ENCODE peak calls at places on chromosomes 11 and 22, in seven cellular contexts. B is mammary epithelial cell, D is GM23248, K is IMR-90, Y is neural progenitor cell, L is mesendoderm, R is endothelial cell of umbilical vein. F is an unnamed sample. For H3K4me1, the result is how much of the 10 kb centered on the place peaks cover.

GRCh38 chr22:24564376-24565058 is 8.7 kb downstream of the SNRPD3 start:
- DNase-seq in B (no peak), D (no peak), K (no peak), Y (no peak), L (no peak), R (no peak), F (no peak)

GRCh38 chr11:117824571-117825537 is at the start of gene FXYD2:
- DNase-seq in B (no peak), D (no peak), K (no peak), Y (no peak), L (no peak), R (peak), F (no peak)

GRCh38 chr22:21038405-21038804 is 6.0 kb upstream of the SLC7A4 start:
- DNase-seq in B (no peak), D (peak), K (peak), Y (no peak), L (no peak), R (no peak), F (no peak)

GRCh38 chr11:134538793-134539192 is 126.8 kb upstream of the B3GAT1 start:
- DNase-seq in B (no peak), D (no peak), K (no peak), Y (no peak), L (no peak), R (no peak), F (no peak)

GRCh38 chr22:41501209-41501608 is 32.3 kb downstream of the ACO2 start:
- DNase-seq in B (no peak), D (peak), K (no peak), Y (peak), L (peak), R (peak), F (no peak)

GRCh38 chr11:34192481-34193401 is 87.3 kb downstream of the NAT10 start:
- DNase-seq in B (peak), D (peak), K (peak), Y (peak), L (peak), R (no peak), F (peak)

GRCh38 chr11:118618991-118619375 is 11.6 kb downstream of the PHLDB1 start:
- DNase-seq in B (peak), D (peak), K (peak), Y (no peak), L (no peak), R (peak), F (no peak)

GRCh38 chr11:117045196-117045595 is 53.0 kb downstream of the SIK3 start:
- DNase-seq in B (no peak), D (peak), K (peak), Y (peak), L (no peak), R (no peak), F (peak)

GRCh38 chr22:43287441-43287840 is 55.7 kb downstream of the SCUBE1 start:
- DNase-seq in B (no peak), D (no peak), K (no peak), Y (no peak), L (no peak), R (no peak), F (no peak)

GRCh38 chr11:92890836-92891235 is 78.6 kb upstream of the MTNR1B start:
- DNase-seq in B (no peak), D (peak), K (no peak), Y (no peak), L (no peak), R (no peak), F (no peak)

GRCh38 chr22:25970348-25970995 is 198.8 kb upstream of the SEZ6L start:
- DNase-seq in B (no peak), D (no peak), K (no peak), Y (peak), L (peak), R (no peak), F (no peak)

GRCh38 chr11:67285541-67286498 is 3.3 kb upstream of the ANKRD13D start:
- DNase-seq in B (no peak), D (no peak), K (no peak), Y (no peak), L (no peak), R (no peak), F (no peak)

GRCh38 chr11:1300569-1301187 is 8.8 kb downstream of the TOLLIP start:
- DNase-seq in B (no peak), D (no peak), K (no peak), Y (no peak), L (no peak), R (no peak), F (peak)

GRCh38 chr22:37100589-37101127 is 8.9 kb downstream of the TMPRSS6 start:
- DNase-seq in B (no peak), D (no peak), K (no peak), Y (no peak), L (no peak), R (no peak), F (peak)

GRCh38 chr11:65777821-65778361 is 2.9 kb downstream of the AP5B1 start:
- DNase-seq in B (no peak), D (no peak), K (no peak), Y (no peak), L (no peak), R (no peak), F (peak)

GRCh38 chr22:20536590-20537324 is 29.3 kb downstream of the MED15 start:
- DNase-seq in B (no peak), D (no peak), K (no peak), Y (no peak), L (no peak), R (no peak), F (no peak)

GRCh38 chr11:130340671-130341319 is 26.1 kb upstream of the ZBTB44 start:
- DNase-seq in B (no peak), D (peak), K (peak), Y (no peak), L (no peak), R (no peak), F (no peak)

GRCh38 chr11:130533871-130534270 is 85.4 kb downstream of the ADAMTS15 start:
- DNase-seq in B (no peak), D (no peak), K (no peak), Y (no peak), L (no peak), R (no peak), F (no peak)

GRCh38 chr11:8871283-8871775 is 39.7 kb upstream of the AKIP1 start:
- DNase-seq in B (peak), D (peak), K (peak), Y (peak), L (peak), R (peak), F (peak)

GRCh38 chr22:22508274-22509176 is at the start of gene ZNF280B:
- DNase-seq in B (peak), D (peak), K (peak), Y (peak), L (peak), R (peak), F (peak)

GRCh38 chr11:121790435-121790834 is 325.6 kb downstream of the BLID start:
- DNase-seq in B (no peak), D (no peak), K (no peak), Y (no peak), L (peak), R (no peak), F (no peak)

GRCh38 chr11:44243633-44244343 is 66.2 kb downstream of the ALX4 start:
- DNase-seq in B (no peak), D (peak), K (peak), Y (peak), L (peak), R (peak), F (no peak)

GRCh38 chr11:96237759-96238158 is 105.2 kb downstream of the MAML2 start:
- DNase-seq in B (no peak), D (no peak), K (no peak), Y (peak), L (peak), R (no peak), F (no peak)

GRCh38 chr22:37242395-37242918 is 1.6 kb downstream of the RAC2 start:
- DNase-seq in B (peak), D (peak), K (peak), Y (no peak), L (peak), R (peak), F (peak)

GRCh38 chr11:116879789-116880402 is 42.5 kb upstream of the APOA1 start:
- DNase-seq in B (peak), D (peak), K (peak), Y (peak), L (peak), R (peak), F (no peak)

GRCh38 chr11:44658451-44658850 is 68.3 kb upstream of the TSPAN18 start:
- DNase-seq in B (no peak), D (peak), K (peak), Y (peak), L (peak), R (peak), F (no peak)

GRCh38 chr22:30047364-30047738 is 32.9 kb upstream of the HORMAD2 start:
- DNase-seq in B (no peak), D (no peak), K (peak), Y (no peak), L (peak), R (no peak), F (no peak)

GRCh38 chr22:37507731-37508130 is 11.5 kb downstream of the CARD10 start:
- DNase-seq in B (no peak), D (no peak), K (no peak), Y (no peak), L (no peak), R (no peak), F (no peak)

GRCh38 chr11:123653997-123654565 is 343 bp downstream of the SCN3B start:
- DNase-seq in B (peak), D (peak), K (peak), Y (peak), L (no peak), R (peak), F (peak)

GRCh38 chr11:119249671-119250010 is 43.5 kb downstream of the CBL start:
- DNase-seq in B (no peak), D (no peak), K (peak), Y (no peak), L (no peak), R (no peak), F (no peak)

DNA sequence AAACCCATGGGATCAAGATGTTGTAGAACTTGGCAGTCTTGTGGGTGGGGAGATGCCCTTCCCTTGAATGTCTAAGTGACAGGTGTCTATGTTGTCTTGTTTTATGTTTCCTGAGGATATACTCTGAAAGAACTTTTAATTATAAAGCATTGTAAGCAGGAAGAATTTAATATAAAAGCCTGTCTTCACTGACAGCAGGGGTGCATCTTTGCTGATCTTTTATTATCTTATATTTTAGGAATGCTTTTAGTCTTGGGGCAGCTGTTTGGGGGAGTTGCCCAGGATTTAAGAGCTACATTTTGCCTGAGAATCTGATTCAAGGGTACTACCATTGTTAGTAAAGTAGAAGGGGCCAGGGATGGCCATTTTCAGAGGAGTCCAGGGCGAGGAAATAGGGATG is 43.4 kb downstream of the IRAG1 start:
- DNase-seq in B (no peak), D (no peak), K (no peak), Y (no peak), L (no peak), R (no peak), F (no peak)
- H3K4me1 ChIP-seq in B (under half), D (under half), K (under half), Y (under half), L (under half), R (under half), F (under half)

GRCh38 chr22:46105494-46106278 is 44.6 kb upstream of the PPARA start:
- DNase-seq in B (peak), D (peak), K (peak), Y (no peak), L (no peak), R (no peak), F (no peak)
- H3K9ac ChIP-seq in B (peak), D (peak), K (no peak), Y (no peak), L (no peak), R (no peak), F (peak)

DNA sequence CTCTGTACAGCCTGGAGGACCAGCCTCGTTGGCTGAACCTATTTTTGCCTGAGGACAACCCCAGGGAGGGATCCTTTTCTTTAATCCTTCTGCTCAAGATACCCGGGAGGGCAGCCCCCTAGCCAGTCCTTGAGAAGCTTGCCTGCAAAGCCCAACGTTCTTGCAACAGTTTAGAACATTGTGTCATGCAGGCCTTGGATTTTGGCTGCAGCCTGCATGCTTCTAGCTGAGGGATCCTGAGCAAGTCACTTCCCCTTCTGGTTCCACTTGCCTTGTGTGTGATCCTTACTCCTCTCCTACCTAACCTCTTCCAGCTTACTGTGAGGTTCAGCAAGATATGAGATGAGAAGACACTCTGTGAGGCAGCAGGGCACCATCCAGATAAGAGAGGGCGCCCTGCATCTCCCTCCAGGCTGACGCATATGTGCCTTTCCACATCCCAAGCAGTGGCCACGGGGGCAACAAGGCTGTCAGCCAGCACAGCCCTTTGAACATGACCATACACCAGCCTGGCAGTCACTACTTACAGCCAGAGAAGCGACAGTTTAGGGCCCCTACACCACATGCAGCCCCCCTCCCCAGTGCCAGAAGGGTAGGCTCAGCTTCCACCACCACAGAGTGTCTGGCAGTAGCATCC is 76.1 kb downstream of the C11orf58 start:
- DNase-seq in B (no peak), D (no peak), K (no peak), Y (no peak), L (no peak), R (no peak), F (no peak)
- H3K27ac ChIP-seq in B (no peak), D (no peak), K (no peak), Y (no peak), L (no peak), R (no peak), F (no peak)

DNA sequence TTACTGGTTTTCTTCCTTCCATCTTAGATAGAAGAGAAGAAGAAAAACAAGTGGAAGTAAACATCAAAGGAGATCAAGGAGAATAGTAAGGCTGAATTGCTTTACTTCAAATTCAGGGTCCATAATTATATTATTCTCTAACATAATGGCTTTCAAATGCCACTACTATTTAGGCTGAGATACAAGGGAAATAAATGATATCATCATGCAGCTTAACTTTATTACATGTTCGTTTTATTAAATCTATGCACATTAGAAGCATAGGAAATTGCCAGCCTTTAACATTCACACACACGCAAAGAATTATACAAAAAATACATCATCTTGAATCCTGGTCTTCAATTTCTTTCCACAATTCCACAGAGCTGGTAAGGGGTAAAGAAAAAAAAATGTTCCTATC is 26.5 kb downstream of the SYTL2 start:
- DNase-seq in B (no peak), D (no peak), K (no peak), Y (no peak), L (no peak), R (no peak), F (no peak)
- H3K4me1 ChIP-seq in B (under half), D (under half), K (under half), Y (under half), L (under half), R (under half), F (under half)

DNA sequence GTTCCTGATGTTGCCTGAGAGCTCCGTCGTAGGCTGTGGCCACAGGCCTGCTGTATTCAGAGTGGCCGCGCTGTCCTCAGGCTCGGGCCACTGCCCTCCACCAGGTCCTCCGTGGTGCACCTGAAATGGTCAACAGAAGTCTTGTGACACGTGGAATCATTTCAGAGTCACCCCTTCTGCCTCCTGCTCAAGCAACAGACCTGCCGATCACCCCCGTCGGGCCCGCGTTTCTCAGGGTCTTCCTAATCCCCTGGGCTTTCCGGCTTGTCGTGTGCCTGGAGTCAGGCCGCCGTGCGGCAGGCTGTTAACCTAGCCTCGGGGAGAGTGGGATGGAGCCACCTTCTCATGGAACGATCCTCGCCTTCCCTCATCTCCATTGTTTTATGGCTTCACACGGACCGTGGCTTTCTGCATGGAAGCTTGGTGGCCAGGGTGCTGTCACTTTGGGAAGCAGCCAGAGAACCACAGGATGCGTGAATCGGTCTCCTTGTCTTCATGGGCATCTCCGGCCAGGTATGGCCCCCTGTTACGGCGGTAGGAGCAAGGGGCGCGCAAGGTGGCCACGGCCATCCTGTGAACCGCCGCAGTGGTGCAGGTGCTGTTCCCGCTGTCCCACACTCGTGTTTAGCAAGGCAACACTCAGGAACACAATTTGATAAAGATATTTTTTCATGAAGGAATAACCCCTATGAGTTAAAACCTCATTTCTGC is 24.1 kb downstream of the NADSYN1 start:
- DNase-seq in B (no peak), D (no peak), K (no peak), Y (no peak), L (no peak), R (no peak), F (no peak)
- H3K9ac ChIP-seq in B (no peak), D (no peak), K (no peak), Y (no peak), L (no peak), R (no peak), F (no peak)

GRCh38 chr11:2827256-2827655 is 58.3 kb downstream of the CDKN1C start:
- DNase-seq in B (no peak), D (peak), K (peak), Y (no peak), L (no peak), R (no peak), F (no peak)
- H3K27ac ChIP-seq in B (no peak), D (no peak), K (peak), Y (no peak), L (no peak), R (no peak), F (no peak)

DNA sequence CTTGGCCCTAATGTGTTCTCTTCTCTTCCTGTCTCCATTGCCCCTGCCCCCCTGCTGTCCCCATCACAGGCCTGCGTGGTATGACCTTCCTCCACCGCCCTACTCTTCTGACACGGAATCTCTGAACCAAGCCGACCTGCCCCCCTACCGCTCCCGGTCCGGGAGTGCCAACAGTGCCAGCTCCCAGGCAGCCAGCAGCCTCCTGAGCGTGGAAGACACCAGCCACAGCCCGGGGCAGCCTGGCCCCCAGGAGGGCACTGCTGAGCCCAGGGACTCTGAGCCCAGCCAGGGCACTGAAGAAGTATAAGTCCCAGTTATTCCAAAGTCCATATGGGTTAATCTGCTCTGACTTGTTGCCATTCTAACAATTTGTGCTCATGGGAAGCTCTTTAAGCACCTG is 60.1 kb downstream of the COMMD9 start:
- DNase-seq in B (no peak), D (no peak), K (no peak), Y (no peak), L (no peak), R (no peak), F (no peak)
- H3K4me1 ChIP-seq in B (under half), D (under half), K (under half), Y (under half), L (under half), R (under half), F (under half)

F was measured in colonic mucosa.